ENCODE peak calls at places on chromosome 13, in nine cellular contexts. Y, N, G, S, U, O, D, M and J are unnamed samples.

GRCh38 chr13:111281751-111282311 is 38.6 kb upstream of the TEX29 start:
- DNase-seq in N (no peak), U (peak), O (no peak), G (no peak), M (no peak), Y (peak), D (no peak), S (peak), J (no peak)

GRCh38 chr13:47897411-47898050 is 103.5 kb downstream of the SUCLA2 start:
- DNase-seq in M (no peak), G (no peak), Y (no peak), N (peak), U (peak), D (no peak), O (no peak), S (no peak), J (no peak)

GRCh38 chr13:77918391-77919261 is at the start of gene EDNRB:
- DNase-seq in M (peak), G (peak), Y (no peak), S (peak), N (no peak), U (peak), D (no peak), O (no peak), J (no peak)

GRCh38 chr13:67076378-67076777 is 153.8 kb downstream of the PCDH9 start:
- DNase-seq in U (peak), D (no peak), M (no peak), S (peak), Y (no peak), G (no peak), N (no peak), O (no peak), J (no peak)

GRCh38 chr13:25286308-25286968 is 850 bp downstream of the MTMR6 start:
- DNase-seq in G (no peak), M (no peak), U (peak), D (no peak), S (peak), Y (no peak), O (no peak), N (no peak), J (no peak)

GRCh38 chr13:93226623-93227279 is at the start of gene GPC6:
- DNase-seq in S (peak), Y (peak), G (no peak), O (peak), M (no peak), N (no peak), U (peak), D (no peak), J (peak)

GRCh38 chr13:28636677-28637317 is 22.1 kb upstream of the POMP start:
- DNase-seq in M (no peak), N (peak), G (peak), O (peak), Y (peak), D (peak), S (peak), U (peak), J (no peak)

GRCh38 chr13:102571075-102571474 is 25.7 kb upstream of the TPP2 start:
- DNase-seq in Y (no peak), O (no peak), N (no peak), U (no peak), M (no peak), G (no peak), S (peak), D (no peak), J (no peak)

GRCh38 chr13:21670883-21671792 is at the start of gene FGF9:
- DNase-seq in M (peak), Y (no peak), D (peak), G (peak), S (peak), N (peak), U (peak), O (no peak), J (no peak)

GRCh38 chr13:95573226-95573625 is 20.7 kb downstream of the CLDN10 start:
- DNase-seq in M (no peak), O (no peak), G (no peak), N (no peak), S (peak), Y (no peak), U (no peak), D (no peak), J (no peak)

GRCh38 chr13:29513002-29513980 is 82.2 kb downstream of the SLC7A1 start:
- DNase-seq in S (peak), G (no peak), U (no peak), N (no peak), M (no peak), D (no peak), Y (no peak), O (no peak), J (no peak)

GRCh38 chr13:111372651-111373425 is 52.4 kb downstream of the TEX29 start:
- DNase-seq in S (no peak), N (no peak), D (no peak), Y (no peak), G (no peak), O (no peak), M (no peak), U (no peak), J (no peak)

GRCh38 chr13:95588721-95589120 is 36.2 kb downstream of the CLDN10 start:
- DNase-seq in O (peak), G (no peak), D (no peak), N (no peak), Y (no peak), U (peak), S (peak), M (no peak), J (no peak)

GRCh38 chr13:72839831-72840426 is 58.0 kb downstream of the PIBF1 start:
- DNase-seq in G (no peak), N (no peak), Y (peak), M (peak), U (peak), S (peak), O (peak), D (peak), J (no peak)

GRCh38 chr13:96629331-96629730 is 364.9 kb downstream of the OXGR1 start:
- DNase-seq in N (no peak), M (no peak), O (no peak), Y (no peak), U (no peak), D (no peak), G (no peak), S (no peak), J (no peak)

GRCh38 chr13:93628136-93628535 is 401.5 kb downstream of the GPC6 start:
- DNase-seq in D (no peak), U (no peak), O (no peak), N (no peak), Y (no peak), S (no peak), G (no peak), M (no peak), J (no peak)

GRCh38 chr13:110445722-110446569 is 115.6 kb downstream of the RAB20 start:
- DNase-seq in N (no peak), S (peak), G (no peak), D (no peak), M (no peak), Y (no peak), U (no peak), O (no peak), J (no peak)

GRCh38 chr13:31035162-31035951 is 102.9 kb downstream of the TEX26 start:
- DNase-seq in N (no peak), S (peak), O (no peak), U (peak), M (no peak), Y (no peak), G (peak), D (no peak), J (no peak)

GRCh38 chr13:50485979-50486935 is 357.2 kb downstream of the DLEU7 start:
- DNase-seq in O (peak), N (no peak), G (no peak), S (peak), M (no peak), D (no peak), U (peak), Y (no peak), J (no peak)

GRCh38 chr13:82356667-82357066 is 1525.6 kb downstream of the SLITRK1 start:
- DNase-seq in S (peak), M (no peak), D (no peak), O (no peak), U (no peak), Y (no peak), N (no peak), G (no peak), J (no peak)

GRCh38 chr13:28704282-28704681 is 14.5 kb downstream of the SLC46A3 start:
- DNase-seq in D (no peak), G (no peak), O (no peak), M (no peak), U (no peak), Y (no peak), N (no peak), S (no peak), J (no peak)

GRCh38 chr13:61286148-61286745 is 129.4 kb downstream of the PCDH20 start:
- DNase-seq in O (no peak), D (no peak), S (no peak), G (no peak), U (no peak), Y (no peak), M (no peak), N (no peak), J (no peak)

GRCh38 chr13:49272296-49272695 is 24.6 kb downstream of the CDADC1 start:
- DNase-seq in S (no peak), G (no peak), U (no peak), O (no peak), D (no peak), M (no peak), N (no peak), Y (no peak), J (no peak)

GRCh38 chr13:51589793-51590192 is 5.5 kb downstream of the WDFY2 start:
- DNase-seq in N (no peak), S (no peak), G (no peak), U (no peak), O (no peak), M (no peak), D (no peak), Y (no peak), J (no peak)

GRCh38 chr13:91329736-91330135 is 17.8 kb upstream of the MIR17HG start:
- DNase-seq in N (no peak), M (no peak), S (no peak), D (no peak), O (no peak), U (no peak), G (no peak), Y (no peak), J (no peak)

GRCh38 chr13:113753171-113753570 is 5.9 kb upstream of the TMEM255B start:
- DNase-seq in G (no peak), O (no peak), U (no peak), D (no peak), M (no peak), N (no peak), Y (no peak), S (no peak), J (no peak)

GRCh38 chr13:110676511-110677204 is 29.3 kb downstream of the CARS2 start:
- DNase-seq in N (no peak), Y (no peak), G (no peak), O (no peak), D (no peak), U (no peak), S (no peak), M (no peak), J (no peak)

GRCh38 chr13:40394304-40394983 is 272.0 kb downstream of the FOXO1 start:
- DNase-seq in D (no peak), G (no peak), S (peak), U (no peak), N (no peak), O (no peak), M (no peak), Y (no peak), J (no peak)

GRCh38 chr13:67221630-67222226 is 8.4 kb downstream of the PCDH9 start:
- DNase-seq in M (no peak), O (no peak), Y (no peak), G (no peak), N (no peak), D (no peak), S (no peak), U (no peak), J (no peak)

GRCh38 chr13:45335397-45336024 is 5.5 kb downstream of the TPT1 start:
- DNase-seq in N (no peak), Y (no peak), D (no peak), M (no peak), G (no peak), U (no peak), O (no peak), S (peak), J (no peak)

GRCh38 chr13:20824762-20825161 is 51.0 kb upstream of the EEF1AKMT1 start:
- DNase-seq in G (no peak), U (peak), O (no peak), S (no peak), D (no peak), N (no peak), Y (no peak), M (no peak), J (no peak)

GRCh38 chr13:35824825-35825224 is 306.4 kb downstream of the DCLK1 start:
- DNase-seq in O (no peak), N (no peak), D (no peak), M (no peak), U (no peak), S (no peak), Y (no peak), G (no peak), J (no peak)

GRCh38 chr13:20964904-20965303 is 62.4 kb upstream of the XPO4 start:
- DNase-seq in S (peak), Y (no peak), M (no peak), N (no peak), U (peak), G (no peak), O (no peak), D (no peak), J (peak)

GRCh38 chr13:101785858-101786257 is 333.4 kb downstream of the ITGBL1 start:
- DNase-seq in Y (no peak), U (peak), M (peak), S (peak), N (no peak), G (no peak), D (no peak), O (no peak), J (no peak)

GRCh38 chr13:100240109-100240779 is 151.4 kb downstream of the PCCA start:
- DNase-seq in S (no peak), D (no peak), Y (no peak), G (no peak), O (no peak), M (no peak), N (no peak), U (no peak), J (no peak)

GRCh38 chr13:100247937-100248336 is 159.0 kb downstream of the PCCA start:
- DNase-seq in M (no peak), U (no peak), Y (no peak), N (no peak), D (no peak), S (no peak), O (no peak), G (no peak), J (no peak)

GRCh38 chr13:100245099-100245498 is 156.2 kb downstream of the PCCA start:
- DNase-seq in D (no peak), S (no peak), O (no peak), N (no peak), Y (no peak), G (no peak), M (no peak), U (no peak), J (no peak)

DNA sequence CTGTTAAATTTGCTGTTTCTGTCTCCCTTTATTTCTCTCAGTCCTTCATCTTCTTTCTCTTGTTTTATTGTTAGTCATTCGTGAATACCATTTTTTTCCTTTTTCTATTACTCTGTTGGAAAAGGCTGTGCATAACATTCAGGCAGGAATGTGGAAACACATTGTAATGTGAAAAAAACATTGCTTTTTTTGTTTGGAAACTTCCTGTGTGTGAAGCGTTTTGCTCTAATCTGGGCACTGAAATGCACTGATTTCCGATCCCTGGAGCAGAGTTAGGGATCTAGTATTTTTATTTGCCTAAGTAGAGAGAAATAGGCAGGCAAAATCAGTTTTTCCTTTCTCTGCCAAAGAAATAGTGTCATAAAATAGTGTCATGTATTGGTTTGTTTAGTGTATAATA is 155.5 kb downstream of the PCCA start:
- DNase-seq in U (peak), D (no peak), N (no peak), S (no peak), O (no peak), G (no peak), M (no peak), Y (no peak), J (no peak)
- H3K4me3 ChIP-seq in U (no peak), D (no peak), N (no peak), S (no peak), O (no peak), G (no peak), M (no peak), Y (no peak), J (no peak)

GRCh38 chr13:65613004-65613403 is 1617.1 kb downstream of the PCDH9 start:
- DNase-seq in N (no peak), G (no peak), U (no peak), M (no peak), Y (no peak), O (no peak), S (no peak), D (no peak), J (no peak)
- TF ChIP-seq CTCF in N (no peak), G (no peak), U (no peak), M (no peak), Y (peak), O (peak), S (peak), D (no peak), J (peak)

GRCh38 chr13:106568225-106569003 is 477 bp upstream of the ARGLU1 start:
- DNase-seq in U (no peak), G (no peak), O (peak), N (no peak), S (no peak), D (no peak), Y (no peak), M (no peak), J (no peak)

GRCh38 chr13:106573855-106574254 is 5.9 kb upstream of the ARGLU1 start:
- DNase-seq in N (no peak), O (no peak), U (peak), G (peak), D (no peak), S (peak), M (peak), Y (no peak), J (no peak)

GRCh38 chr13:106570354-106570822 is 2.5 kb upstream of the ARGLU1 start:
- DNase-seq in Y (no peak), D (peak), N (peak), M (peak), O (no peak), G (peak), U (peak), S (peak), J (no peak)

GRCh38 chr13:106569233-106570095 is 1.5 kb upstream of the ARGLU1 start:
- DNase-seq in S (no peak), O (no peak), U (no peak), D (no peak), Y (no peak), M (no peak), G (no peak), N (no peak), J (no peak)

DNA sequence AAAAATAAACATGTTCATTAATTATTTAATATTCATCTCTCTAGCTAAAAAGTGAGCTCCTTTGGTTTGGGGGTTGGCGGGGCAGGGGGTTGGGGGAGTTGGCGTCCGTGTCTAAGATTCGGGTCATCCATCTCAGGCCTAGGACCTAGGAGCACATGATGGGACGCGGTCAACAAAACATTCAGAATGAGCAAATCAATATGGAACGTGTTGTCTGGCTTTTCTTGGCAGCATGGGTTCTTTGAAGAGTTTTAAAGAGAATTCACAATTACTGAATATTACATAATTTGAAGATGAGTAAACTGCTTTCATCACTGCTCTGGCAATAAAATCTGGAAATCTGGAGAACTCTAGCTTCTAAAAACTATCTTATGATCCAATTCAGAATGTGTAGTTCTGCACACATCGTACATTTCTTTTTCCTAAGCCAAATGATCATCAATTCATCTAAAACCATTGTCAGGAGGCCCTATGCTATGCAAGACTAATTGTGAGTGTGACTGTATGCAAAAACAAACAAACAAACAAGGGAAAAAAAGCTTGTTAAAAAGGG is 5.4 kb upstream of the ARGLU1 start:
- DNase-seq in S (peak), N (no peak), U (peak), O (no peak), M (no peak), G (peak), Y (no peak), D (no peak), J (no peak)
- H3K4me3 ChIP-seq in S (no peak), N (no peak), U (no peak), O (no peak), M (no peak), G (no peak), Y (no peak), D (no peak), J (no peak)

GRCh38 chr13:112587359-112587766 is 590 bp downstream of the TUBGCP3 start:
- DNase-seq in D (peak), O (no peak), G (peak), U (peak), M (peak), N (peak), S (peak), Y (peak), J (no peak)
- TF ChIP-seq CTCF in D (no peak), O (no peak), G (no peak), U (no peak), M (no peak), N (no peak), S (no peak), Y (no peak), J (peak)